ENCODE peak calls at places on chromosome 1, in six cellular contexts. S is IMR-90, D is neuronal stem cell, F is H9, W is mesendoderm, V is H1. H is an unnamed sample.

GRCh38 chr1:10857689-10858088 is 61.2 kb upstream of the CASZ1 start:
- DNase-seq in S (no peak), D (no peak), F (no peak), W (no peak), V (no peak), H (no peak)

GRCh38 chr1:23469372-23469982 is 14.5 kb downstream of the ASAP3 start:
- DNase-seq in S (no peak), D (no peak), F (no peak), W (no peak), V (no peak), H (no peak)

GRCh38 chr1:60425528-60425927 is 352.0 kb upstream of the C1orf87 start:
- DNase-seq in S (no peak), D (no peak), F (peak), W (peak), V (no peak), H (no peak)

GRCh38 chr1:154796303-154796892 is 73.7 kb downstream of the KCNN3 start:
- DNase-seq in S (no peak), D (no peak), F (no peak), W (no peak), V (no peak), H (no peak)

GRCh38 chr1:173478099-173478555 is 992 bp downstream of the PRDX6 start:
- DNase-seq in S (peak), D (no peak), F (no peak), W (peak), V (no peak), H (peak)

GRCh38 chr1:226645279-226645976 is 93.7 kb downstream of the ITPKB start:
- DNase-seq in S (no peak), D (no peak), F (no peak), W (no peak), V (no peak), H (no peak)

GRCh38 chr1:190478193-190479007 is 736 bp upstream of the BRINP3 start:
- DNase-seq in S (peak), D (no peak), F (peak), W (peak), V (peak), H (peak)

GRCh38 chr1:43315963-43316737 is 15.4 kb downstream of the TIE1 start:
- DNase-seq in S (no peak), D (no peak), F (no peak), W (no peak), V (no peak), H (no peak)

GRCh38 chr1:53342735-53343470 is 15.0 kb upstream of the LRP8 start:
- DNase-seq in S (no peak), D (no peak), F (peak), W (no peak), V (peak), H (no peak)

GRCh38 chr1:101365186-101365585 is 128.4 kb downstream of the S1PR1 start:
- DNase-seq in S (peak), D (no peak), F (no peak), W (no peak), V (no peak), H (peak)

DNA sequence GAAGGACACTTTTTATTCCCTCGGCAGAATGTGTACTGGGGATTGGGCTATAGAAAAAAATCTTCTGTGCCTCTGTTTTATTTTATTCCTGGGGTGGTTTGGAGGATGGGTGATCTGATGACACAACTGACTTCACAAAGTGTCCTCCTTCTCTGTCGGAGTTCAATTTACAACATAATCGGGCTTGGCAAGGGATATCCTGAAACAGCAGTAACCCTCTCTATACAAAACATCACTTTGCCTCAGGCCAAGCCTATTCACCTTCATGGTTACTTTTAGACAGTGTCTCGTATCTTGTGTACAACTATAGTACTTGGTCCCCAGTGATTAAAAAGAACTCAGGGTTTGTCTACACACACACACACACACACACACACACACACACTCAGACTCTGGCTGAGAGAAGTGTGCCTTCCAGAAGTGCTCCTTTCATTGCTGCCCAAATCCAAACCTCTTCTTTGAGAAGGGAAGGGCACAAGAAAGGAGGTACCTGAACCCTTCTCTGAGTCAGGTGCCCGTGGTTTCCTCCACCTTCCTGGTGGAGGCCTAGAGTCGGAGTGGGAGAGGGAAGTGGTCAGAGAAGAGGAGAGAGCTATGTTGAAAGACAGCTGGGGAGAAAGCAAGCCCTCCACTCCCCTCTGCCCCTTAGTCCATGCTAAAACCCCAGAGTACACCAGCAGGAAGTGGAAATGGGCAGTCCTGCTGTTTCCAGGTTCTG is 62.4 kb upstream of the POU2F1 start:
- DNase-seq in S (no peak), D (no peak), F (no peak), W (no peak), V (no peak), H (no peak)
- H4K8ac ChIP-seq in S (no peak), D (no peak), F (no peak), W (no peak), V (no peak), H (no peak)

DNA sequence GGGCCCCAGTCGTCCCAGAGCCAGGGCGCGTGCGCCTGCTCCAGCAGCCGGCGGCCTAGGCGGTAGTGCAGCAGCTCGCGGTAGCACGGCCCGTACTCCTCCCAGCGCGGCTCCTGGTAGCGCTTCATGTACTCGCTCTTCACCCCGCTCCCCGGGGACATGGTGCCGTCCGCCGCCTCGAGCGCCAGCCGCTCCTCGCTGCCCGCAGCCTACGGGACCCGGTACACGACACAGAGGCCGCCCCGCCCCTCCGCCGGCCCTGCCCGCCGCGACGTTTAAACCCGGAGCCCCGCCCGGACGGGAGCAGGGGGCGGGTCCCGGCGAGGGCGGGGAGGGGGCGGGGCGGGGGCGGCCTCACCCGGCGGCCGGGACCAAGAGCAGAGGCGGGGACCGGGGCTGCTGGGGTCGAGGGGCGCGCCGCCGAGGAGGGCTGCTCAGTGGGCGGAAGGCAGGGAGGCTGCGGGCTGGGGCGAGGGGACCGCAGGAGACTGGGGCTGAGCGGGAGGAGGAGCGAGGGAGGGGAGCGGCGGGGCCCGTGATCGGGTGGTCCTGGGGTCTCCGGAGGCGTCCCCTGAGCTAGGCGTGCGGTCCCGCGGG is 444 bp downstream of the CCSAP start:
- DNase-seq in S (peak), D (peak), F (peak), W (peak), V (peak), H (peak)
- H4K8ac ChIP-seq in S (peak), D (no peak), F (no peak), W (no peak), V (peak), H (peak)

GRCh38 chr1:3627515-3628253 is 2.9 kb downstream of the TPRG1L start:
- DNase-seq in S (no peak), D (no peak), F (no peak), W (no peak), V (no peak), H (no peak)

GRCh38 chr1:3620708-3621107 is 4.1 kb upstream of the TPRG1L start:
- DNase-seq in S (no peak), D (no peak), F (no peak), W (no peak), V (no peak), H (no peak)

GRCh38 chr1:3625151-3625907 is 514 bp downstream of the TPRG1L start:
- DNase-seq in S (peak), D (no peak), F (no peak), W (peak), V (no peak), H (peak)

GRCh38 chr1:3624194-3625136 is at the start of gene TPRG1L:
- DNase-seq in S (peak), D (peak), F (peak), W (peak), V (peak), H (peak)

DNA sequence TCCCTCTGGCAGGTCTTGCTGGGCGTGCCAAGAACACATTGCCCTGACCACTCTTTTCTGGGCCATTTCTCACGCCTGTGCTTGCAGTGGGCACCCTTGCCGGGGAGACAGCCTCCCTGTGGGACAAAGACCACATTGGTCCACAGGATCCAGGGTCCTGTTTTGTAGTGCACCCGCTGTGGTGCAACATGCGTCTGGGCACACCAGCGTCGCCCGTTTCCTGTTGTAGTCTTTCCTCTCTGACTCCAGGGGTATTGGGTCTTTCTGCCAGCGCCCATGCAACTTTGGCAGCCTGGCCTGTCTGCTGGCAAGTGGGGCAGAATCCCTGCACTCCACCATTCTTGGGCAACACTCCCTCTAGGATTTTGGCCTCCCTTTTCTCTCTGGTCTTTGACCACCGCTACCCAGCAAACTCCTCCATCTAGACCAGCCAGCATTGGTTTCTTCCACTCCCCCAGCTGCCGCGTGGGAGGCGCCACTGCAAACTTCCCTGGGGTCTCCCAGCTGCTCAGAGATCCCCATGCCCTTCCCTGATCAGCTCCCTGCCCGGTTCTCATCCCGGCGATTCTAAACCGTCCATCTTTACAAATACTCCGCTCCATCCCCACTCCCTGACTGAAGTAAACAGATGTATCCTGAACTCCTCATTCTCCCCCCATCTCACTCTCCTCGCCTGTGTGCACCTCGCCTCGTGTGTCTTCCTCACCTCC is 1.2 kb upstream of the TPRG1L start:
- DNase-seq in S (no peak), D (no peak), F (no peak), W (peak), V (no peak), H (no peak)
- H4K8ac ChIP-seq in S (no peak), D (no peak), F (no peak), W (no peak), V (no peak), H (no peak)

DNA sequence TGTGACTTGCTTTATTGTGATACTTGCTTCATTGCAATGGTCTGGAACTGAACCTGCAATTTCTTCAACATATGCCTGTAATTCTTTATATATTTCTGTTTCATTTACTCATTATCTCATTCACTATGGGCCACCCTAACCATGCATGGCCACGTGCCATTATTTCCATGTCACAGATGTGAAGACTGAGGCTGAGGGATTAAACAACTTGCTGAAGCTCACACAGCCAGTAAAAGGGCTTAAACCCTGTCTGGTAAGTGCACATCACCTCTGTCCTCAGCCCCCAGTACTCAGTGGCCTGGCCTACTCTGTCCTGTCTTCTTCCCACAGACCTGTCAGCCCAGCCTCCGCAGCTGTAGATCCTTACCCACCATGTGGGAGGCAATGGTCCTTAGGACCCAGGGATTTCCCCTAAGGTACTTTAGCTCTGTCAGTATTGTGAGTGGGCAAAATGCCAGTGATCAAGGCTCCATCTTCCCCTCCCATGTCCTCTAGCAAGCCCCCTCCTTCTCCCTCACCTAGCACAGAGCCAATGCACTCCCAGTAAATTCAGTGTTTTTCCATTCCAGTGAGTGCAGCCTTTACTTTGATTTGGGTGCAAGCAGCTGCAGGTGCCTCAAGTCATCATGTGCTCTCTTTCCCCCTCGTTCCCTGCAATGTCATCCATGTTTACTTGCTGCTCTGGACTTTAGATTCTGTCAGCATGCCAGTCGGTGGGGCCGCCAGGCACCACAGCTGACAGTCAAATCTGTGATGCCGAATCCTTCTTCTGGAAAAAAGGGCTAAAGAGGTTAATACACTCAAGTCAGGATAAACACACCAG is 228.2 kb upstream of the PROX1 start:
- DNase-seq in S (no peak), D (no peak), F (no peak), W (no peak), V (no peak), H (no peak)
- H4K8ac ChIP-seq in S (no peak), D (no peak), F (no peak), W (no peak), V (no peak), H (no peak)